ENCODE peak calls at places on chromosomes 2 and 18, in seven cellular contexts. Y is suprapubic skin, M is Panc1, K is prostate gland, P is heart right ventricle, F is HepG2, A is lower leg skin. C is an unnamed sample.
A peak's percentile ranks its signal among the peaks of the same experiment; 100 is the strongest.

GRCh38 chr2:179981085-179981484 is 26.0 kb downstream of the CWC22 start:
- DNase-seq in Y (no peak), M (no peak), K (no peak), P (no peak), F (no peak), A (no peak), C (no peak)

GRCh38 chr2:223084873-223085272 is 32.9 kb downstream of the KCNE4 start:
- DNase-seq in Y (no peak), M (no peak), K (no peak), P (peak; percentile 45), F (no peak), A (no peak), C (no peak)

GRCh38 chr2:96144481-96145027 is 686 bp downstream of the DUSP2 start:
- DNase-seq in Y (no peak), M (no peak), K (peak; percentile 14), P (no peak), F (no peak), A (no peak), C (no peak)

GRCh38 chr2:46568212-46569009 is 89.0 kb downstream of the TMEM247 start:
- DNase-seq in Y (no peak), M (no peak), K (no peak), P (no peak), F (no peak), A (no peak), C (no peak)

GRCh38 chr18:75478996-75479870 is 51.7 kb upstream of the SMIM21 start:
- DNase-seq in Y (no peak), M (peak; percentile 39), K (no peak), P (no peak), F (peak; percentile 34), A (no peak), C (no peak)

GRCh38 chr2:31379102-31379501 is 35.4 kb downstream of the XDH start:
- DNase-seq in Y (no peak), M (no peak), K (no peak), P (no peak), F (no peak), A (no peak), C (no peak)

GRCh38 chr2:191478754-191479679 is 198.9 kb upstream of the NABP1 start:
- DNase-seq in Y (no peak), M (no peak), K (peak; percentile 8), P (peak; percentile 57), F (peak; percentile 23), A (peak; percentile 50), C (no peak)

GRCh38 chr2:69166812-69167468 is 154.0 kb downstream of the ANTXR1 start:
- DNase-seq in Y (no peak), M (no peak), K (no peak), P (no peak), F (peak; percentile 99), A (no peak), C (no peak)

GRCh38 chr2:206378835-206379234 is 64.5 kb upstream of the ADAM23 start:
- DNase-seq in Y (no peak), M (no peak), K (no peak), P (no peak), F (no peak), A (no peak), C (no peak)

GRCh38 chr2:139175510-139175909 is 395.3 kb upstream of the NXPH2 start:
- DNase-seq in Y (no peak), M (no peak), K (no peak), P (no peak), F (no peak), A (no peak), C (no peak)

DNA sequence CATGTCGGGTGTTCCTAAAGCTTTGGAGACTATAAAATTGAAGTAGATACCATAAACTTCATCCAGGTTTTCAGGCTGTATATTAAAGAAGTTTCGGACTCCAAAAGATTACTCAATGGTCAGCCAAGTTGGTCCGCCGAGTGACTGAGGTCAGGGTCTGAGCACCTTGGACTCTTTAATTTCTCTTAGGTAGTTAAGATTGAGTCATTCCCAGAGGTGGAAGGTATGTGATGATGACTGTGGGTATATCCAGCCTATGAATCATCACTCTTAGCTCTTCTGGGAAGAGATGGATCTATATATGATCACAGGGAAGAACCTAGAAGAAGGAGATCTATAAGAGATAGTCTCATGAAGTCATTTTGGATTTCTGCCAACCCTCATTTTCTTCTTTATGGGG is 3.3 kb downstream of the ITGA6 start:
- DNase-seq in Y (peak; percentile 50), M (no peak), K (no peak), P (no peak), F (no peak), A (no peak), C (no peak)
- H3K4me3 ChIP-seq in Y (peak overlapping the region; percentile 71), M (no peak overlapping the region), K (no peak overlapping the region), P (peak overlapping the region; percentile 85), F (no peak overlapping the region), A (no peak overlapping the region), C (no peak overlapping the region)

DNA sequence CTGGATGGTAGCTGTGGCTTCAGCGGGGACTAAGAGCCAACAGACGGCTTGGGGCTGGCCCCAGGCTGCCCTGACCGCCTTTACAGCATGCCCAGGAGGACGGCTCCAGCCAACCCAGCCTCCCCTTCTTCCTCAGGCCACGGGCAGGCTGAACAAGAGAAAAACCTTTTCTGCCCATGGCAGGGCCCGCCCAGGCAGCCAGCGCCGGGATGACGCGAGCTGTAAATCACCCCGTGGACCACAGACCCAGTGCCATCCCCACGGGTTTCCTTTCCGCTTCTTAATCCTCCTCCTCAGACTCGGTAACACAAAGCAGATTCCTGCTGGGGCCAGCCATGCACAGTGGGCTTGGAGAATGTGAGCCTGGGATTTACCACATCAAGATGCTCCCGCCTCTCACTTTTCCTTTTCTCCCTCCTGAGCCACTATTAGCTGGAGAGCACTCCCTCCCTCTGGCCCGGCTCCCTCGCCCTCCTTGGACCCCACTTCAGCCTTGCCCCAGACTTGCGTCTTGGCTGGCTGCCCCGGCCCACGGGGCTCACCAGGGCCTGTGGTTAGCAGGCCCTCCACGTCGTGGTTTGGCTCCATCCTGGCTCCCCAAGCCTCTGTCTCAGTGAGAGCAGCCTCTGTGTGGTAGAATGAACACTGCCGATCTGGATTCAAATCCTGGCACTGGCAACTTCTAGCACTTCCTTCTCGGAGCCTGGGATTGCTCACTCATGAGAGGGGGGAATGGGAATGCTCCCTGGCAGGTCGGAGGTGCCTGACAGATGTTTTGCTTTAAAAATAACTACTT is 31.4 kb downstream of the ATOH8 start:
- DNase-seq in Y (no peak), M (no peak), K (no peak), P (no peak), F (no peak), A (no peak), C (no peak)
- H3K4me3 ChIP-seq in Y (no peak overlapping the region), M (no peak overlapping the region), K (no peak overlapping the region), P (no peak overlapping the region), F (no peak overlapping the region), A (no peak overlapping the region), C (no peak overlapping the region)

GRCh38 chr2:231036578-231037106 is 681 bp upstream of the C2orf72 start:
- DNase-seq in Y (no peak), M (no peak), K (no peak), P (no peak), F (no peak), A (no peak), C (no peak)

GRCh38 chr2:231038483-231039293 is 1.4 kb downstream of the C2orf72 start:
- DNase-seq in Y (no peak), M (no peak), K (no peak), P (no peak), F (no peak), A (no peak), C (no peak)

GRCh38 chr2:231039294-231039664 is 2.0 kb downstream of the C2orf72 start:
- DNase-seq in Y (no peak), M (no peak), K (no peak), P (no peak), F (no peak), A (no peak), C (no peak)

GRCh38 chr2:231037202-231037730 is at the start of gene C2orf72:
- DNase-seq in Y (no peak), M (no peak), K (no peak), P (no peak), F (no peak), A (no peak), C (no peak)

DNA sequence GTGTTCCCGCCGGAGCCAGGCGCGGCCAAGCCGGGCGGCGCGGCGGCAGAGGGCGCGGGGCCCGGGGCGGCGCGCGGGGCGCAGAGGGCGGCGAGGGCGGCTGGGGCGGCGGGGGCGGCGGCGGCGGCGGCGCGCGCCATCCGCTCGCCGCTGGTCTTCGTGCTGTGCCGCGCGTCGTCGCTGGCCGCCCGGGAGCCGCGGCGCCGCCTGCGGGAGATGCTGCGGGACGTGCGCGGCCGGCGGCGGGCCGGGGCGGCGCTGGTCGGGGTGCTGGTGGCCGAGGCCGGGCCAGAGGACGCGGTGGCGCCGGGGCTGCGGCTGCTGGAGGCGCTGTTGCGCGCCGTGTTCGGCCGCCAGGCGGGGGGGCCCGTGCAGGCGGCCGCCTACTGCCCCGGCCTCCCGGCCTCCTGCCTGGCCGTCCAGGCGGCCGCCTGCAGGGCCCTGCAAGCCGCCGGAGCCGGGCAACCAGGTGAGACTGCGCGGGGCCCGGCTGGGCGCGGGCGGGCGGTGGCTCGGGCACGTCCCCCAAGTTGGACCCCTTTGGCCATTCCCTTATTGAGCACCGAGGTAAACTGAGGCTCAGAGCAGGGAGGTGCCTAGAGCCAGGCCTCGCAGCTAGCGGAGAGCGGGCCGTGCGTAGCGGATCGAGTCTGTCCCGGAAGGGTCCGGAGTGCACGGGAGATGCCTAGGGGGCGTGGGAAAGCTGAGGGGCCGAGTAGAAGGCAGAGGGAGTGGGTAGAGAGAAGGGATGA is 584 bp downstream of the C2orf72 start:
- DNase-seq in Y (no peak), M (no peak), K (peak; percentile 19), P (no peak), F (no peak), A (no peak), C (no peak)
- H3K4me3 ChIP-seq in Y (peak overlapping the region; percentile 43), M (peak overlapping the region; percentile 35), K (peak overlapping the region; percentile 25), P (no peak overlapping the region), F (peak overlapping the region; percentile 99), A (no peak overlapping the region), C (peak overlapping the region; percentile 27)

GRCh38 chr18:62325806-62326645 is 916 bp downstream of the TNFRSF11A start:
- DNase-seq in Y (no peak), M (no peak), K (peak; percentile 9), P (no peak), F (no peak), A (no peak), C (peak; percentile 23)

GRCh38 chr18:62326646-62327348 is 1.7 kb downstream of the TNFRSF11A start:
- DNase-seq in Y (no peak), M (no peak), K (no peak), P (no peak), F (no peak), A (no peak), C (no peak)

GRCh38 chr18:62323483-62324354 is 1.4 kb upstream of the TNFRSF11A start:
- DNase-seq in Y (no peak), M (no peak), K (no peak), P (no peak), F (no peak), A (no peak), C (no peak)

GRCh38 chr18:62324917-62325805 is at the start of gene TNFRSF11A:
- DNase-seq in Y (no peak), M (no peak), K (peak; percentile 45), P (no peak), F (no peak), A (no peak), C (peak; percentile 11)

GRCh38 chr18:62324355-62324828 is 718 bp upstream of the TNFRSF11A start:
- DNase-seq in Y (no peak), M (no peak), K (no peak), P (no peak), F (no peak), A (no peak), C (no peak)
- H3K4me3 ChIP-seq in Y (peak overlapping the region; percentile 65), M (peak overlapping the region; percentile 47), K (peak overlapping the region; percentile 41), P (no peak overlapping the region), F (peak overlapping the region; percentile 51), A (no peak overlapping the region), C (no peak overlapping the region)